ENCODE peak calls at places on chromosomes 13 and 19, in seven cellular contexts. One of them, this sample, is unnamed.

GRCh38 chr13:65585346-65585745 is 1644.8 kb downstream of the PCDH9 start:
- DNase-seq in effector CD4-positive, alpha-beta T cell: no peak
- DNase-seq in GM12892: no peak
- DNase-seq in A673: no peak
- DNase-seq in choroid plexus epithelial cell: no peak
- DNase-seq in AG09319: no peak
- DNase-seq in GM23248: no peak
- DNase-seq in this sample: no peak

GRCh38 chr19:979318-979741 is 4.8 kb upstream of the WDR18 start:
- DNase-seq in effector CD4-positive, alpha-beta T cell: no peak
- DNase-seq in GM12892: no peak
- DNase-seq in A673: no peak
- DNase-seq in choroid plexus epithelial cell: no peak
- DNase-seq in AG09319: no peak
- DNase-seq in GM23248: no peak
- DNase-seq in this sample: no peak

GRCh38 chr13:102291587-102292218 is 110.1 kb downstream of the FGF14 start:
- DNase-seq in effector CD4-positive, alpha-beta T cell: no peak
- DNase-seq in GM12892: no peak
- DNase-seq in A673: peak; percentile 25
- DNase-seq in choroid plexus epithelial cell: peak; percentile 64
- DNase-seq in AG09319: no peak
- DNase-seq in GM23248: no peak
- DNase-seq in this sample: no peak

GRCh38 chr19:39677931-39678889 is 22.5 kb downstream of the LGALS16 start:
- DNase-seq in effector CD4-positive, alpha-beta T cell: no peak
- DNase-seq in GM12892: no peak
- DNase-seq in A673: no peak
- DNase-seq in choroid plexus epithelial cell: peak; percentile 25
- DNase-seq in AG09319: no peak
- DNase-seq in GM23248: no peak
- DNase-seq in this sample: no peak

GRCh38 chr13:111168116-111168515 is 53.0 kb downstream of the ARHGEF7 start:
- DNase-seq in effector CD4-positive, alpha-beta T cell: no peak
- DNase-seq in GM12892: no peak
- DNase-seq in A673: no peak
- DNase-seq in choroid plexus epithelial cell: no peak
- DNase-seq in AG09319: no peak
- DNase-seq in GM23248: no peak
- DNase-seq in this sample: no peak

GRCh38 chr13:29852464-29853054 is 2.1 kb upstream of the UBL3 start:
- DNase-seq in effector CD4-positive, alpha-beta T cell: no peak
- DNase-seq in GM12892: no peak
- DNase-seq in A673: no peak
- DNase-seq in choroid plexus epithelial cell: no peak
- DNase-seq in AG09319: no peak
- DNase-seq in GM23248: peak; percentile 77
- DNase-seq in this sample: no peak

GRCh38 chr13:59510377-59510776 is 653.4 kb downstream of the DIAPH3 start:
- DNase-seq in effector CD4-positive, alpha-beta T cell: no peak
- DNase-seq in GM12892: no peak
- DNase-seq in A673: no peak
- DNase-seq in choroid plexus epithelial cell: no peak
- DNase-seq in AG09319: no peak
- DNase-seq in GM23248: no peak
- DNase-seq in this sample: no peak

GRCh38 chr19:58218899-58219298 is 9.8 kb upstream of the ZNF544 start:
- DNase-seq in effector CD4-positive, alpha-beta T cell: no peak
- DNase-seq in GM12892: no peak
- DNase-seq in A673: peak; percentile 43
- DNase-seq in choroid plexus epithelial cell: peak; percentile 34
- DNase-seq in AG09319: no peak
- DNase-seq in GM23248: peak; percentile 45
- DNase-seq in this sample: no peak

GRCh38 chr13:101190976-101191375 is 225.3 kb downstream of the NALCN start:
- DNase-seq in effector CD4-positive, alpha-beta T cell: no peak
- DNase-seq in GM12892: no peak
- DNase-seq in A673: no peak
- DNase-seq in choroid plexus epithelial cell: peak; percentile 60
- DNase-seq in AG09319: no peak
- DNase-seq in GM23248: no peak
- DNase-seq in this sample: no peak

GRCh38 chr19:48713041-48713863 is 6.3 kb downstream of the MAMSTR start:
- DNase-seq in effector CD4-positive, alpha-beta T cell: no peak
- DNase-seq in GM12892: no peak
- DNase-seq in A673: no peak
- DNase-seq in choroid plexus epithelial cell: peak; percentile 63
- DNase-seq in AG09319: no peak
- DNase-seq in GM23248: peak; percentile 22
- DNase-seq in this sample: no peak

GRCh38 chr19:1474011-1474764 is 4.8 kb downstream of the C19orf25 start:
- DNase-seq in effector CD4-positive, alpha-beta T cell: no peak
- DNase-seq in GM12892: no peak
- DNase-seq in A673: no peak
- DNase-seq in choroid plexus epithelial cell: no peak
- DNase-seq in AG09319: no peak
- DNase-seq in GM23248: peak; percentile 69
- DNase-seq in this sample: no peak

GRCh38 chr19:17049711-17050280 is 23.2 kb upstream of the CPAMD8 start:
- DNase-seq in effector CD4-positive, alpha-beta T cell: no peak
- DNase-seq in GM12892: no peak
- DNase-seq in A673: no peak
- DNase-seq in choroid plexus epithelial cell: peak; percentile 77
- DNase-seq in AG09319: no peak
- DNase-seq in GM23248: peak; percentile 79
- DNase-seq in this sample: no peak

GRCh38 chr13:29561918-29562317 is 33.6 kb downstream of the SLC7A1 start:
- DNase-seq in effector CD4-positive, alpha-beta T cell: no peak
- DNase-seq in GM12892: no peak
- DNase-seq in A673: no peak
- DNase-seq in choroid plexus epithelial cell: peak; percentile 50
- DNase-seq in AG09319: no peak
- DNase-seq in GM23248: no peak
- DNase-seq in this sample: no peak

GRCh38 chr13:24709186-24709913 is 29.1 kb downstream of the ATP12A start:
- DNase-seq in effector CD4-positive, alpha-beta T cell: peak; percentile 49
- DNase-seq in GM12892: peak; percentile 39
- DNase-seq in A673: no peak
- DNase-seq in choroid plexus epithelial cell: no peak
- DNase-seq in AG09319: no peak
- DNase-seq in GM23248: no peak
- DNase-seq in this sample: no peak

GRCh38 chr13:49495783-49496762 is at the start of gene PHF11:
- DNase-seq in effector CD4-positive, alpha-beta T cell: peak; percentile 80
- DNase-seq in GM12892: peak; percentile 67
- DNase-seq in A673: peak; percentile 81
- DNase-seq in choroid plexus epithelial cell: peak; percentile 65
- DNase-seq in AG09319: no peak
- DNase-seq in GM23248: peak; percentile 91
- DNase-seq in this sample: no peak